ENCODE peak calls at places on chromosomes 5 and 9, in five cellular contexts. One of them, this sample, is unnamed. For H3K4me1, the result is how much of the 10 kb centered on the place peaks cover.

GRCh38 chr5:2030131-2030530 is 147.4 kb upstream of the IRX4 start:
- DNase-seq in pancreas: no peak
- DNase-seq in neuronal stem cell: no peak
- DNase-seq in IMR-90: no peak
- DNase-seq in PC-9: no peak
- DNase-seq in this sample: no peak

GRCh38 chr9:89497181-89497963 is 541 bp downstream of the SEMA4D start:
- DNase-seq in pancreas: peak
- DNase-seq in neuronal stem cell: no peak
- DNase-seq in IMR-90: no peak
- DNase-seq in PC-9: no peak
- DNase-seq in this sample: no peak

GRCh38 chr5:127746756-127747155 is 43.6 kb downstream of the CCDC192 start:
- DNase-seq in pancreas: no peak
- DNase-seq in neuronal stem cell: no peak
- DNase-seq in IMR-90: peak
- DNase-seq in PC-9: peak
- DNase-seq in this sample: peak

GRCh38 chr5:76074487-76074886 is 8.7 kb upstream of the SV2C start:
- DNase-seq in pancreas: no peak
- DNase-seq in neuronal stem cell: no peak
- DNase-seq in IMR-90: no peak
- DNase-seq in PC-9: no peak
- DNase-seq in this sample: peak

GRCh38 chr9:11868795-11869194 is 824.4 kb upstream of the TYRP1 start:
- DNase-seq in pancreas: no peak
- DNase-seq in neuronal stem cell: no peak
- DNase-seq in IMR-90: no peak
- DNase-seq in PC-9: no peak
- DNase-seq in this sample: no peak

GRCh38 chr9:90095682-90096081 is 490.9 kb downstream of the GADD45G start:
- DNase-seq in pancreas: peak
- DNase-seq in neuronal stem cell: no peak
- DNase-seq in IMR-90: no peak
- DNase-seq in PC-9: no peak
- DNase-seq in this sample: no peak

GRCh38 chr5:2722901-2723300 is 28.6 kb downstream of the IRX2 start:
- DNase-seq in pancreas: no peak
- DNase-seq in neuronal stem cell: no peak
- DNase-seq in IMR-90: no peak
- DNase-seq in PC-9: no peak
- DNase-seq in this sample: no peak

GRCh38 chr9:124005372-124005771 is 6.2 kb upstream of the LHX2 start:
- DNase-seq in pancreas: no peak
- DNase-seq in neuronal stem cell: peak
- DNase-seq in IMR-90: no peak
- DNase-seq in PC-9: no peak
- DNase-seq in this sample: no peak

GRCh38 chr5:139797856-139798510 is 2.4 kb downstream of the PSD2 start:
- DNase-seq in pancreas: no peak
- DNase-seq in neuronal stem cell: no peak
- DNase-seq in IMR-90: no peak
- DNase-seq in PC-9: no peak
- DNase-seq in this sample: no peak

GRCh38 chr9:87898151-87898550 is 15.5 kb downstream of the SPATA31E1 start:
- DNase-seq in pancreas: no peak
- DNase-seq in neuronal stem cell: no peak
- DNase-seq in IMR-90: peak
- DNase-seq in PC-9: no peak
- DNase-seq in this sample: no peak

GRCh38 chr9:110133059-110133458 is 74.9 kb downstream of the C9orf152 start:
- DNase-seq in pancreas: no peak
- DNase-seq in neuronal stem cell: no peak
- DNase-seq in IMR-90: no peak
- DNase-seq in PC-9: no peak
- DNase-seq in this sample: no peak

DNA sequence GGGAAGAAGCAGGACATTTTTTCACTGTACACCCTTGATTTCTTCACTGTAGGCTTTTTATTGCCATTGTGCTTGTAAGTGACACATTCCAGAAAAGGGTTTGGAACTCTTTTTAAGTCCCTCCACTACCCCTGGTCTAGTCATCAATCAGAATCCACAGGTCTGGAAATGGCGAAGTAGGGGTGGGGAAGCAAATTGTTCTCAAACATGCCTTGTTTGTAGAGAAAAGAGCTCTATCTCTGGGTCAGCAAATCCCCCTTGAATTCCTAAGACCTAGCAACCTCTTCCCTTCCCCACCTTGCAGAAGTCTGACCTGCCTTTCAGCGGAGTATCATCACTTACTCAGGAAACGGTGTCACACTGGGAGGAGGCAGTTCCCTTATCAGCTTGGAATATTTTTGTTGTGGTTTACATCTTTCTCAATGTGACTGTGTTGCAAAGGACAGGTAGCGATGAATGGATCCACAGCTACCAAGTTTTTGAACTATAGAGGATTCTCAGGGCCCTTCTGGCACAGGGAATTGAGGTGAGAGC is 3.2 kb downstream of the SH3RF2 start:
- DNase-seq in pancreas: no peak
- DNase-seq in neuronal stem cell: no peak
- DNase-seq in IMR-90: no peak
- DNase-seq in PC-9: peak
- DNase-seq in this sample: no peak
- H3K4me1 ChIP-seq in pancreas: under half
- H3K4me1 ChIP-seq in neuronal stem cell: under half
- H3K4me1 ChIP-seq in IMR-90: under half
- H3K4me1 ChIP-seq in PC-9: half or more
- H3K4me1 ChIP-seq in this sample: under half

GRCh38 chr5:14270212-14270702 is 127.1 kb downstream of the TRIO start:
- DNase-seq in pancreas: no peak
- DNase-seq in neuronal stem cell: peak
- DNase-seq in IMR-90: peak
- DNase-seq in PC-9: peak
- DNase-seq in this sample: no peak
- H3K27ac ChIP-seq in pancreas: no peak
- H3K27ac ChIP-seq in neuronal stem cell: no peak
- H3K27ac ChIP-seq in IMR-90: peak
- H3K27ac ChIP-seq in PC-9: peak
- H3K27ac ChIP-seq in this sample: no peak

DNA sequence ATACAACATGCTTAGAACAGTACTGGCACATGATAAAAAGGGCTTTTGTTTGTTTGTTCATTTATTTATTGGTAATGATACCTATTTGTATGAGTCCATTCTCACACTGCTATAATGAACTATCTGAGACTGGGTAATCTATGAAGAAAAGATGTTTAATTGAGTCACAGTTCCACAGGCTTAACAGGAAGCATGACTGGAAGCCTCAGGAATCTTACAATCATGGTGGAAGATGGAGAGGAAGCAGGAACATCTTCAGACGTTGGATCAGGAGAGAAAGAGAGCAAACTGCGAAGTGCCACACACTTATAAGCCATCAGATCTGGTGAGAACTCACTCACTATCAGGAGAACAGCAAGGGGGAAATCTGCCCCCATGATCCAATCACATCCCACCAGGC is 847.7 kb downstream of the CDH18 start:
- DNase-seq in pancreas: no peak
- DNase-seq in neuronal stem cell: no peak
- DNase-seq in IMR-90: no peak
- DNase-seq in PC-9: no peak
- DNase-seq in this sample: no peak
- H3K4me1 ChIP-seq in pancreas: under half
- H3K4me1 ChIP-seq in neuronal stem cell: under half
- H3K4me1 ChIP-seq in IMR-90: under half
- H3K4me1 ChIP-seq in PC-9: under half
- H3K4me1 ChIP-seq in this sample: under half

GRCh38 chr5:78000191-78000590 is 224.1 kb upstream of the TBCA start:
- DNase-seq in pancreas: no peak
- DNase-seq in neuronal stem cell: no peak
- DNase-seq in IMR-90: no peak
- DNase-seq in PC-9: no peak
- DNase-seq in this sample: no peak
- H3K27ac ChIP-seq in pancreas: no peak
- H3K27ac ChIP-seq in neuronal stem cell: no peak
- H3K27ac ChIP-seq in IMR-90: no peak
- H3K27ac ChIP-seq in PC-9: no peak
- H3K27ac ChIP-seq in this sample: no peak

GRCh38 chr5:111229871-111230812 is 6.0 kb downstream of the CAMK4 start:
- DNase-seq in pancreas: no peak
- DNase-seq in neuronal stem cell: no peak
- DNase-seq in IMR-90: no peak
- DNase-seq in PC-9: no peak
- DNase-seq in this sample: peak
- H3K4me1 ChIP-seq in pancreas: under half
- H3K4me1 ChIP-seq in neuronal stem cell: under half
- H3K4me1 ChIP-seq in IMR-90: under half
- H3K4me1 ChIP-seq in PC-9: under half
- H3K4me1 ChIP-seq in this sample: half or more

DNA sequence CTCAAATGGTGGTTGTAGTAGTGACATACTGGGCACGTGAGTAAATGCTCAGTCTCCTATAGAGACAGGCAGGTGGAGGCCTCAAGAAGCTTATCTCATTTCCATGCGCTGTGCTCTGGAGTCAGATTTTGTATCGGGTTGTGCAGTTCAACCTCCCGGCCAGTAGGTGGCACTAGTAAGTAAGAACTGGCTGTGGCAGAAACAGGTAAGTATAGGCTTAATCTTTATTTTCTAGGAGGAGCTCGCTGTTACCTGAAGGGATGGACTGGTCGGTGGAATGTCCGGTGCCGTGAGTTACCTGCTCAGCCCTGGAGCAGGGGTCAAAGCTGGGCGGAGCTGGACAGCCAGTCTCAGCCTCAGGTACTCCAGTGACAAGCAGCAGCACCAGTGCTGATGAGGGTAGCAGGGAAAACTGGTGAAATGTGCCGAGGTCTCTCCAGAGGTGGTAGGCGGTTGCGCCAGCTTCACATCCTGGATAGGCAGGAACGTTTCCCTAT is 880.1 kb upstream of the SEMA6A start:
- DNase-seq in pancreas: peak
- DNase-seq in neuronal stem cell: peak
- DNase-seq in IMR-90: peak
- DNase-seq in PC-9: peak
- DNase-seq in this sample: peak
- H3K27ac ChIP-seq in pancreas: peak
- H3K27ac ChIP-seq in neuronal stem cell: no peak
- H3K27ac ChIP-seq in IMR-90: no peak
- H3K27ac ChIP-seq in PC-9: no peak
- H3K27ac ChIP-seq in this sample: no peak

GRCh38 chr5:95760291-95761191 is 29.4 kb downstream of the RHOBTB3 start:
- DNase-seq in pancreas: no peak
- DNase-seq in neuronal stem cell: no peak
- DNase-seq in IMR-90: peak
- DNase-seq in PC-9: peak
- DNase-seq in this sample: no peak
- H3K4me1 ChIP-seq in pancreas: under half
- H3K4me1 ChIP-seq in neuronal stem cell: under half
- H3K4me1 ChIP-seq in IMR-90: under half
- H3K4me1 ChIP-seq in PC-9: under half
- H3K4me1 ChIP-seq in this sample: under half

DNA sequence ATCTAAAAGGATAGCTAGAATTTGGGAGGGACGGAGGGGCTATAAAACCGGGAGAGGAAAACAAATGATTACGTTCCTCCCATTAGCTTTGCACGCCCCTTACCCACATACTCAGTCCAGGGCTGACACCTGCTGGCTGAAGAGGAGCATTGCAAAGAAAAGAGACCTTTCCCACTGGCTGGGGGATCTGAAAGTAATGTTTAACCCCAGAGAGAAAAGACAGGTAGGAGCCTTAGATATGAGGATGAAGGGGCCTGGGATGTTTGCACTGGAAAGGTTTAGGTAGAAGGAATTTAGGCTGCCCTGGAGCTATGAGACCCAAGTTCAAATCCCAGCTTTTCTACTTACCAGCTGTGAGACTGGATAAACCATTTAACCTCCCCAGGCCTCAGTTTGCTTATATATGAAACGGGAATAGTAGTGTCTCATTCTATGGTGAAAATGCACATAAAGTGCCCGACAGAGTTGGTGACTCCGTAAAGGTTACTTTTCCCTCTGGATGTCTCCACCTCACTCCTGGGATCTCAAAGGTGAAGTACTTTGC is 73.5 kb downstream of the FAM114A2 start:
- DNase-seq in pancreas: no peak
- DNase-seq in neuronal stem cell: peak
- DNase-seq in IMR-90: peak
- DNase-seq in PC-9: no peak
- DNase-seq in this sample: no peak
- H3K27ac ChIP-seq in pancreas: no peak
- H3K27ac ChIP-seq in neuronal stem cell: no peak
- H3K27ac ChIP-seq in IMR-90: no peak
- H3K27ac ChIP-seq in PC-9: no peak
- H3K27ac ChIP-seq in this sample: no peak